ENCODE peak calls at places on chromosome 2, in eight cellular contexts. D, P, G, K, J, E, X and H are unnamed samples.

GRCh38 chr2:10646153-10646552 is 43.6 kb downstream of the NOL10 start:
- DNase-seq in E (no peak), P (no peak), D (no peak), X (no peak), G (no peak), K (no peak), J (no peak), H (no peak)

GRCh38 chr2:65430515-65431416 is 1.6 kb downstream of the SPRED2 start:
- DNase-seq in E (peak; percentile 73), J (peak; percentile 63), G (peak; percentile 38), K (peak; percentile 54), D (peak; percentile 74), P (peak; percentile 39), X (peak; percentile 22), H (peak; percentile 22)

GRCh38 chr2:53303012-53303578 is 464.5 kb upstream of the CHAC2 start:
- DNase-seq in J (no peak), G (no peak), K (no peak), D (no peak), P (no peak), E (no peak), X (no peak), H (no peak)

GRCh38 chr2:48341556-48342133 is 188.3 kb upstream of the STON1 start:
- DNase-seq in D (no peak), E (no peak), P (no peak), J (no peak), K (no peak), X (no peak), G (no peak), H (no peak)

GRCh38 chr2:10971131-10971854 is 59.6 kb downstream of the KCNF1 start:
- DNase-seq in G (no peak), K (no peak), J (no peak), P (no peak), D (no peak), X (no peak), E (no peak), H (no peak)

GRCh38 chr2:150491943-150492342 is 4.5 kb upstream of the RND3 start:
- DNase-seq in X (no peak), G (no peak), J (no peak), P (peak; percentile 71), E (no peak), K (peak; percentile 85), D (no peak), H (no peak)

GRCh38 chr2:62568983-62569837 is 63.2 kb upstream of the TMEM17 start:
- DNase-seq in G (no peak), D (no peak), E (no peak), X (no peak), P (no peak), K (no peak), J (no peak), H (no peak)

GRCh38 chr2:9905413-9905812 is 46.1 kb upstream of the GRHL1 start:
- DNase-seq in E (no peak), K (no peak), G (no peak), J (no peak), X (peak; percentile 21), P (no peak), D (no peak), H (no peak)

GRCh38 chr2:173452436-173452835 is 97.8 kb downstream of the CDCA7 start:
- DNase-seq in E (peak; percentile 93), X (no peak), D (no peak), G (no peak), K (no peak), J (no peak), P (no peak), H (no peak)

GRCh38 chr2:187924293-187924692 is 367.4 kb upstream of the GULP1 start:
- DNase-seq in G (no peak), P (no peak), J (no peak), X (no peak), E (no peak), D (no peak), K (no peak), H (no peak)

GRCh38 chr2:205700331-205701132 is 18.2 kb downstream of the NRP2 start:
- DNase-seq in P (peak; percentile 68), K (peak; percentile 84), X (no peak), G (no peak), D (peak; percentile 74), E (peak; percentile 42), J (no peak), H (no peak)

GRCh38 chr2:241561811-241562210 is 3.3 kb downstream of the BOK start:
- DNase-seq in J (peak; percentile 83), P (peak; percentile 79), D (peak; percentile 83), G (peak; percentile 63), E (no peak), K (peak; percentile 62), X (peak; percentile 70), H (peak; percentile 27)

GRCh38 chr2:42186378-42186777 is 17.2 kb downstream of the EML4 start:
- DNase-seq in D (no peak), E (no peak), P (peak; percentile 76), J (no peak), X (no peak), K (no peak), G (no peak), H (no peak)

GRCh38 chr2:189581354-189582139 is 961 bp upstream of the SLC40A1 start:
- DNase-seq in P (no peak), D (peak; percentile 69), E (peak; percentile 50), J (no peak), K (no peak), X (peak; percentile 6), G (peak; percentile 63), H (no peak)

GRCh38 chr2:28716265-28716865 is 35.3 kb upstream of the PPP1CB start:
- DNase-seq in E (no peak), D (peak; percentile 85), K (peak; percentile 89), J (peak; percentile 74), P (peak; percentile 91), X (peak; percentile 81), G (peak; percentile 46), H (peak; percentile 24)

GRCh38 chr2:216632952-216633615 is at the start of gene IGFBP2:
- DNase-seq in K (no peak), D (no peak), P (no peak), J (peak; percentile 49), X (no peak), E (peak; percentile 95), G (peak; percentile 88), H (peak; percentile 77)

GRCh38 chr2:37652199-37652640 is 19.2 kb downstream of the CDC42EP3 start:
- DNase-seq in G (no peak), K (peak; percentile 87), X (peak; percentile 97), D (no peak), E (no peak), P (peak; percentile 71), J (no peak), H (no peak)

GRCh38 chr2:47414682-47415458 is 11.9 kb downstream of the MSH2 start:
- DNase-seq in D (no peak), P (no peak), G (no peak), K (no peak), X (no peak), J (no peak), E (no peak), H (peak; percentile 18)

GRCh38 chr2:169343202-169343601 is 19.1 kb downstream of the LRP2 start:
- DNase-seq in E (no peak), J (peak; percentile 33), K (no peak), X (no peak), G (no peak), P (no peak), D (no peak), H (no peak)

GRCh38 chr2:72027426-72028161 is 120.1 kb downstream of the CYP26B1 start:
- DNase-seq in X (peak; percentile 31), G (no peak), J (peak; percentile 14), K (peak; percentile 8), E (no peak), D (peak; percentile 43), P (peak; percentile 16), H (no peak)

GRCh38 chr2:189127756-189128155 is 51.8 kb downstream of the COL5A2 start:
- DNase-seq in D (no peak), K (no peak), X (no peak), J (no peak), P (no peak), E (no peak), G (no peak), H (no peak)

GRCh38 chr2:190343170-190343499 is 254 bp upstream of the INPP1 start:
- DNase-seq in K (no peak), X (no peak), P (no peak), E (no peak), D (no peak), J (no peak), G (no peak), H (no peak)

GRCh38 chr2:58479557-58480120 is 238.5 kb upstream of the FANCL start:
- DNase-seq in P (no peak), G (peak; percentile 33), K (no peak), E (peak; percentile 5), D (no peak), J (no peak), X (no peak), H (no peak)

GRCh38 chr2:230908595-230909191 is 16.3 kb downstream of the GPR55 start:
- DNase-seq in P (peak; percentile 37), J (no peak), E (no peak), X (peak; percentile 72), G (no peak), D (peak; percentile 32), K (peak; percentile 67), H (no peak)

GRCh38 chr2:26934335-26934724 is 36.1 kb upstream of the MAPRE3 start:
- DNase-seq in K (no peak), D (no peak), E (no peak), G (no peak), P (no peak), X (no peak), J (no peak), H (no peak)

GRCh38 chr2:180656455-180656847 is 324.0 kb upstream of the UBE2E3 start:
- DNase-seq in K (peak; percentile 59), G (no peak), X (peak; percentile 86), P (peak; percentile 28), D (no peak), J (no peak), E (no peak), H (no peak)

GRCh38 chr2:43265006-43265770 is 38.8 kb upstream of the ZFP36L2 start:
- DNase-seq in X (no peak), K (peak; percentile 90), D (peak; percentile 83), G (no peak), P (peak; percentile 85), E (peak; percentile 24), J (no peak), H (no peak)

GRCh38 chr2:30301551-30301950 is 70.2 kb downstream of the LBH start:
- DNase-seq in D (no peak), X (no peak), K (peak; percentile 31), P (no peak), G (peak; percentile 64), E (peak; percentile 12), J (no peak), H (no peak)

GRCh38 chr2:172434821-172435607 is 7.6 kb downstream of the ITGA6 start:
- DNase-seq in J (no peak), P (no peak), D (no peak), X (no peak), E (peak; percentile 36), G (peak; percentile 34), K (no peak), H (no peak)

GRCh38 chr2:60453301-60453700 is 100.2 kb downstream of the BCL11A start:
- DNase-seq in G (peak; percentile 90), P (no peak), X (no peak), E (peak; percentile 92), J (no peak), D (no peak), K (no peak), H (no peak)

GRCh38 chr2:216371756-216372702 is at the start of gene MARCHF4:
- DNase-seq in K (peak; percentile 91), D (peak; percentile 77), J (peak; percentile 32), G (peak; percentile 88), E (peak; percentile 89), P (peak; percentile 88), X (peak; percentile 65), H (no peak)

GRCh38 chr2:12051831-12052230 is 305.4 kb downstream of the LPIN1 start:
- DNase-seq in J (no peak), E (no peak), G (no peak), D (no peak), X (no peak), P (peak; percentile 39), K (peak; percentile 52), H (no peak)

GRCh38 chr2:120053891-120054290 is 41.0 kb downstream of the EPB41L5 start:
- DNase-seq in J (no peak), D (no peak), X (no peak), E (no peak), K (peak; percentile 26), P (no peak), G (no peak), H (no peak)

GRCh38 chr2:164873096-164873670 is 31.6 kb upstream of the COBLL1 start:
- DNase-seq in D (no peak), K (no peak), P (no peak), X (peak; percentile 26), J (no peak), G (no peak), E (no peak), H (no peak)